ENCODE peak calls at places on chromosomes 4 and X, in five cellular contexts. E is heart left ventricle, B is colonic mucosa, S is breast epithelium, H is HepG2. T is an unnamed sample.

GRCh38 chr4:46389301-46389761 is 597 bp downstream of the GABRA2 start:
- DNase-seq in E (no peak), B (peak; percentile 62), S (no peak), H (peak; percentile 2), T (peak; percentile 36)

GRCh38 chr4:141121101-141121500 is 12.2 kb downstream of the RNF150 start:
- DNase-seq in E (no peak), B (no peak), S (no peak), H (no peak), T (no peak)

GRCh38 chr4:140222175-140222574 is 68.2 kb upstream of the MAML3 start:
- DNase-seq in E (no peak), B (no peak), S (no peak), H (no peak), T (no peak)

GRCh38 chr4:80197601-80198444 is 520 bp downstream of the PRDM8 start:
- DNase-seq in E (no peak), B (no peak), S (no peak), H (no peak), T (no peak)

GRCh38 chr4:125522588-125522987 is 207.8 kb downstream of the FAT4 start:
- DNase-seq in E (no peak), B (no peak), S (no peak), H (no peak), T (no peak)

GRCh38 chr4:83356899-83357661 is 22.4 kb upstream of the HPSE start:
- DNase-seq in E (no peak), B (no peak), S (no peak), H (peak; percentile 76), T (peak; percentile 32)

GRCh38 chrX:109856974-109857373 is 123.9 kb upstream of the ACSL4 start:
- DNase-seq in E (no peak), B (no peak), S (no peak), H (peak; percentile 28), T (no peak)

GRCh38 chr4:7480423-7480822 is 45.7 kb upstream of the PSAPL1 start:
- DNase-seq in E (no peak), B (no peak), S (no peak), H (no peak), T (no peak)

GRCh38 chrX:41031256-41031967 is 53.8 kb upstream of the USP9X start:
- DNase-seq in E (no peak), B (peak; percentile 30), S (no peak), H (no peak), T (no peak)

GRCh38 chrX:13647709-13648212 is 5.2 kb upstream of the TCEANC start:
- DNase-seq in E (peak; percentile 48), B (peak; percentile 63), S (no peak), H (peak; percentile 78), T (no peak)

DNA sequence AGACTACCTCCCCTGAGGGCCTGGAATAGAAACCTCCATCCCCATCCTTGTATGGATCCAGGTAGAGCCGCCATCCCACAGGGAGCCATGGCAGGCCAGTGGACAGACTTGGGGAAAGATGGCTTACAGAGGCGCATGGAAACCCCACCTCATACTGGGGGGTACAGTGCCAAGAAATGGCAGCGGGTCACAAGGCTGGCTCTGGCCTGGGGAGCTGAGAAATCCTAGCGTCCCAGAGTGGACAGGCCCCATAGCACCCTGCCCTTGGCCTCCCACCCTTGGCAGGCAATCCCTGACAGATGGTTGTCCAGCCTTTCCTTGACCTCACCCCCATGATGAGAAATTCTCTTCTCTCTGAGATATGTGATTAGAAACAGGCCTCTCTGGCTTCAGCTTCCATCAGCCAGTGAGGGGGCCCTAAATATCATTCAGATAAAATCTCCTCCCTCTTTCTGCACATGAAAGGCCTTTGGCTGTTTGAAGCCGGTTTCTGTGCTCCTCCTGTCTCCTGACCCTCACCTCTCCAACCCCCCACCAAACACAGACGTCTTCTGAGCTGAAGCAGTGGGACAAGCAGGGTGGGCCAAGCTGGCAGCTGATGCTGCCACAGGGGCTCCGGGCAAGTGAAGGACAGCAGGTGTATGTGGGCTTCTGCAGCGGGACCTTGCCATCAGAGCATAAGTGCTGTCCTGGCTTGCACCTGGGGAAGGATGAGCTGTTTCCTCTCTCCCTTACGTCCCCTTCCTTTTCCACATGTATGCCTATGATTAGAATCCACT is 204.4 kb upstream of the MAMLD1 start:
- DNase-seq in E (no peak), B (no peak), S (no peak), H (no peak), T (no peak)
- H3K4me3 ChIP-seq in E (no peak overlapping the region), B (no peak overlapping the region), S (no peak overlapping the region), H (no peak overlapping the region), T (no peak overlapping the region)

GRCh38 chr4:41859106-41859505 is 76.1 kb upstream of the TMEM33 start:
- DNase-seq in E (no peak), B (no peak), S (no peak), H (no peak), T (no peak)

GRCh38 chr4:41852229-41852628 is 83.0 kb upstream of the TMEM33 start:
- DNase-seq in E (no peak), B (no peak), S (no peak), H (no peak), T (no peak)

GRCh38 chr4:41853973-41854372 is 81.3 kb upstream of the TMEM33 start:
- DNase-seq in E (no peak), B (no peak), S (no peak), H (peak; percentile 1), T (no peak)

GRCh38 chr4:41856797-41857196 is 78.4 kb upstream of the TMEM33 start:
- DNase-seq in E (no peak), B (no peak), S (no peak), H (no peak), T (no peak)

DNA sequence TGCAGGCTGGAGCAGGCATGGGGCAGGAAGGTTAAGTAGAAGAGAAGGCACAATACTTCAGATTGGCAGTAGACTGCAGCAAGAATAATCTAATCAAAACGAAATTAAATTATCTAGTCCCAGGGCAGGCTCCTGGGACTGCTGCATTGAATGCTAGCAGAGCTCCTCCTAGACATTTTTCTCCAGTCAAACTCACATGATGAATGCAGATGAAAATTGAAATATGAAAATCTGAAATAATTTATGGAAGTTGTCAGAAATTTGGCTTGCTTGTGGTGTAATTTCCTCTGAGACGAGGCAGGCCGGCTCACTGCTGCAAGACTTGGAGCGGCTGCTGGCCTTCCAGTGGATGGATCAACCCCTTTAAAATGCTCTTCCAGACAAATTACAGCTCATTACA is 78.0 kb upstream of the TMEM33 start:
- DNase-seq in E (no peak), B (no peak), S (no peak), H (no peak), T (no peak)
- H3K27me3 ChIP-seq in E (peaks cover 85% of the 10 kb centered on the region), B (no peaks in the 10 kb centered on the region), S (no peaks in the 10 kb centered on the region), H (peaks cover 10% of the 10 kb centered on the region), T (no peaks in the 10 kb centered on the region)

GRCh38 chr4:92678292-92678691 is 374.5 kb downstream of the GRID2 start:
- DNase-seq in E (no peak), B (no peak), S (no peak), H (no peak), T (no peak)
- TF ChIP-seq CTCF in E (no peak), B (no peak), S (no peak), H (no peak), T (no peak)

GRCh38 chrX:1487401-1487800 is 34.7 kb upstream of the ASMTL start:
- DNase-seq in E (no peak), B (no peak), S (no peak), H (no peak), T (no peak)
- H3K4me3 ChIP-seq in E (no peak overlapping the region), B (no peak overlapping the region), S (no peak overlapping the region), H (no peak overlapping the region), T (no peak overlapping the region)

GRCh38 chr4:793109-793861 is 32.6 kb downstream of the CPLX1 start:
- DNase-seq in E (no peak), B (no peak), S (no peak), H (no peak), T (no peak)

GRCh38 chr4:793941-794621 is 31.8 kb downstream of the CPLX1 start:
- DNase-seq in E (no peak), B (no peak), S (no peak), H (no peak), T (no peak)

GRCh38 chr4:796206-796605 is 29.7 kb downstream of the CPLX1 start:
- DNase-seq in E (no peak), B (no peak), S (no peak), H (no peak), T (no peak)

GRCh38 chr4:795726-796119 is 30.2 kb downstream of the CPLX1 start:
- DNase-seq in E (no peak), B (no peak), S (no peak), H (no peak), T (no peak)

DNA sequence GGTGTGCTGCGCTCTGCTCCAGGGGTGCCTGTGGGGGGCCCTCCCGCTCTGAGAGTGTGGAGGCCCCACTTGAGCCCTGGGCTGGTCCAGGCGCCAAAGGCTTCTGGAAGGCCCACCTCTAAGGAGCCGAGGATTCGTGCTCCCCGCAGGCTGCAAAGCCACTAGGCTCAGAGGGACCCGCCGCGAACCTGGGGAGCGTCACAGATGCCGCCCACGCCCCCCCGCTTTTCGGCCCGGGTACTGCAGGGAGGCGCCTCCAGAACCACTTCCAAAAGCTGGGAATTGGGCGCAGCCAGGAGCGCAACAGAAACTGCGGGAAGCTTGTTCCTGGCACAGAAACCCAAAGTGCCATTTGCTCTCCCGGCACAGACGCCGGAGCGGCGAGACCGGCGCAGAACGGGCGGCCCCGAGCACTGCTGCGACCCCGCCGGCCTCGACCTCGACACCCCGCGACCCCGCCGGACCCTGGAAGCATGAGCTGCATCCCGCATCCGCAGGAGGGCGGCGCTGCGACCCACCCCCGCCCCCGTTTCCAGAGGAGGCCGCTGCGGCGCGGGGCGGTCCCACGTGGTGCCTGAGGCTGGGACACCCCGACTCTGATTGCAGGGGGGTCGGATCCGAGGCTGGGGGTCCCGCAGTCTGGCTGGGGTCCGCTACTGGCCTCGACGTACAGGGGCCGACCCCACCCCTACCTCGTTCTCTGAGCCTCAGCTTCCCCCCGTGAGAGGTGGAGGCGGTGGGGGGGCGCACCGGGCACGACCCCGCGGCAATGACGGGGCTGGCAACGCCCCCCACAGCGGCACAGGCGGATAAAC is 30.8 kb downstream of the CPLX1 start:
- DNase-seq in E (no peak), B (no peak), S (no peak), H (no peak), T (no peak)
- H3K27me3 ChIP-seq in E (peaks cover 55% of the 10 kb centered on the region), B (peaks cover 43% of the 10 kb centered on the region), S (peaks cover 6% of the 10 kb centered on the region), H (peaks cover 67% of the 10 kb centered on the region), T (no peaks in the 10 kb centered on the region)